ENCODE peak calls at places on chromosome 1, in four cellular contexts. Q is NCI-H345, P is MV-4-11, B is left colon. C is an unnamed sample.

GRCh38 chr1:115280073-115280472 is 58.0 kb downstream of the NGF start:
- DNase-seq in Q (no peak), P (no peak), B (no peak), C (peak)

GRCh38 chr1:82565146-82565545 is 764.4 kb downstream of the ADGRL2 start:
- DNase-seq in Q (no peak), P (no peak), B (no peak), C (no peak)

GRCh38 chr1:245495681-245496080 is 340.9 kb downstream of the KIF26B start:
- DNase-seq in Q (no peak), P (no peak), B (no peak), C (no peak)

GRCh38 chr1:209356909-209357498 is 226.5 kb upstream of the CAMK1G start:
- DNase-seq in Q (no peak), P (no peak), B (no peak), C (no peak)

GRCh38 chr1:151993084-151993733 is 450 bp downstream of the S100A10 start:
- DNase-seq in Q (no peak), P (peak), B (peak), C (peak)

GRCh38 chr1:192939440-192939839 is 119.7 kb downstream of the UCHL5 start:
- DNase-seq in Q (no peak), P (no peak), B (no peak), C (peak)

GRCh38 chr1:230123280-230124186 is 56.5 kb downstream of the GALNT2 start:
- DNase-seq in Q (no peak), P (peak), B (no peak), C (no peak)

GRCh38 chr1:229434641-229435051 is 752 bp upstream of the ACTA1 start:
- DNase-seq in Q (no peak), P (no peak), B (no peak), C (no peak)

GRCh38 chr1:58968360-58968952 is 184.6 kb upstream of the JUN start:
- DNase-seq in Q (no peak), P (no peak), B (peak), C (peak)

GRCh38 chr1:3029991-3030662 is 8.9 kb downstream of the ACTRT2 start:
- DNase-seq in Q (no peak), P (no peak), B (no peak), C (no peak)

GRCh38 chr1:109959974-109960744 is 24.4 kb upstream of the AHCYL1 start:
- DNase-seq in Q (peak), P (no peak), B (no peak), C (no peak)

GRCh38 chr1:16348414-16349182 is 3.7 kb downstream of the FBXO42 start:
- DNase-seq in Q (no peak), P (no peak), B (no peak), C (no peak)

GRCh38 chr1:107669996-107670395 is 295.0 kb downstream of the VAV3 start:
- DNase-seq in Q (peak), P (no peak), B (peak), C (peak)

GRCh38 chr1:41611068-41611931 is 126.8 kb upstream of the EDN2 start:
- DNase-seq in Q (no peak), P (peak), B (no peak), C (no peak)

GRCh38 chr1:91700332-91700731 is 185.6 kb downstream of the TGFBR3 start:
- DNase-seq in Q (no peak), P (no peak), B (no peak), C (no peak)

GRCh38 chr1:84603941-84604830 is 29.9 kb upstream of the CTBS start:
- DNase-seq in Q (no peak), P (no peak), B (no peak), C (no peak)

GRCh38 chr1:98344726-98345125 is 316.8 kb upstream of the SNX7 start:
- DNase-seq in Q (no peak), P (no peak), B (no peak), C (no peak)

GRCh38 chr1:170407138-170407537 is 124.8 kb upstream of the GORAB start:
- DNase-seq in Q (no peak), P (no peak), B (no peak), C (no peak)

GRCh38 chr1:175183586-175183985 is 9.0 kb downstream of the KIAA0040 start:
- DNase-seq in Q (no peak), P (no peak), B (no peak), C (no peak)

GRCh38 chr1:3673381-3674099 is 21.2 kb downstream of the TP73 start:
- DNase-seq in Q (no peak), P (no peak), B (no peak), C (no peak)